ENCODE peak calls at places on chromosome 17, in six cellular contexts. P is IMR-90, T is neuronal stem cell, N is mesenchymal stem cell, X is H1, Z is mesendoderm. U is an unnamed sample.
A peak's percentile ranks its signal among the peaks of the same experiment; 100 is the strongest.

GRCh38 chr17:65388911-65389310 is 172.5 kb downstream of the AXIN2 start:
- DNase-seq in Z (no peak), P (no peak), X (no peak), N (no peak), T (no peak), U (peak; percentile 4)

GRCh38 chr17:17569691-17570090 is 21.8 kb downstream of the PEMT start:
- DNase-seq in P (no peak), N (no peak), Z (no peak), X (no peak), T (no peak), U (no peak)

GRCh38 chr17:48542114-48542955 is 2.6 kb downstream of the HOXB2 start:
- DNase-seq in X (no peak), P (peak; percentile 34), Z (no peak), T (no peak), N (peak; percentile 62), U (no peak)

GRCh38 chr17:14715531-14715930 is 414.6 kb downstream of the HS3ST3B1 start:
- DNase-seq in N (no peak), Z (no peak), T (no peak), P (no peak), X (no peak), U (no peak)

GRCh38 chr17:11980813-11981212 is 16.5 kb downstream of the ZNF18 start:
- DNase-seq in N (peak; percentile 3), Z (no peak), T (no peak), P (no peak), X (no peak), U (no peak)

GRCh38 chr17:28807925-28808641 is 34.5 kb downstream of the FAM222B start:
- DNase-seq in P (peak; percentile 92), X (no peak), T (no peak), N (peak; percentile 97), Z (no peak), U (no peak)

GRCh38 chr17:28388106-28388505 is 16.6 kb downstream of the SARM1 start:
- DNase-seq in N (no peak), P (no peak), Z (no peak), T (no peak), X (no peak), U (no peak)

GRCh38 chr17:72372185-72372584 is 251.4 kb downstream of the SOX9 start:
- DNase-seq in T (no peak), Z (no peak), P (peak; percentile 52), N (no peak), X (no peak), U (no peak)

GRCh38 chr17:68599873-68600122 is 1.4 kb downstream of the FAM20A start:
- DNase-seq in N (no peak), X (no peak), Z (no peak), P (no peak), T (no peak), U (no peak)

GRCh38 chr17:80822700-80823410 is 168.8 kb upstream of the CHMP6 start:
- DNase-seq in Z (no peak), X (no peak), T (no peak), N (peak; percentile 53), P (no peak), U (peak; percentile 53)

GRCh38 chr17:80663783-80664206 is 119.2 kb downstream of the RPTOR start:
- DNase-seq in N (peak; percentile 91), P (peak; percentile 84), T (no peak), X (no peak), Z (no peak), U (no peak)

GRCh38 chr17:4161179-4161559 is 18.2 kb downstream of the CYB5D2 start:
- DNase-seq in N (peak; percentile 94), T (no peak), X (peak; percentile 50), P (peak; percentile 93), Z (peak; percentile 92), U (peak; percentile 98)

GRCh38 chr17:50106393-50107131 is 11.4 kb downstream of the PDK2 start:
- DNase-seq in N (no peak), X (no peak), Z (no peak), T (no peak), P (no peak), U (no peak)

GRCh38 chr17:50107790-50108414 is 12.8 kb downstream of the PDK2 start:
- DNase-seq in Z (no peak), N (peak; percentile 29), P (peak; percentile 69), T (no peak), X (no peak), U (no peak)

GRCh38 chr17:50109207-50109606 is 14.1 kb downstream of the PDK2 start:
- DNase-seq in T (no peak), X (no peak), P (no peak), Z (no peak), N (no peak), U (no peak)

GRCh38 chr17:50109785-50110184 is 14.6 kb downstream of the PDK2 start:
- DNase-seq in Z (no peak), T (no peak), X (no peak), N (no peak), P (no peak), U (no peak)

GRCh38 chr17:50108556-50108955 is 13.4 kb downstream of the PDK2 start:
- DNase-seq in P (no peak), T (no peak), X (no peak), N (no peak), Z (no peak), U (no peak)
- H3K36me3 ChIP-seq in P (peaks cover 30% of the 10 kb centered on the region), T (peaks cover 16% of the 10 kb centered on the region), X (no peaks in the 10 kb centered on the region), N (peaks cover 94% of the 10 kb centered on the region), Z (no peaks in the 10 kb centered on the region), U (peaks cover 4% of the 10 kb centered on the region)

GRCh38 chr17:42016411-42016831 is 818 bp downstream of the DNAJC7 start:
- DNase-seq in X (no peak), P (peak; percentile 16), N (peak; percentile 37), Z (no peak), T (no peak), U (no peak)
- H2AK5ac ChIP-seq in X (peak overlapping the region; percentile 29), P (peak overlapping the region; percentile 92), N (peak overlapping the region; percentile 61), Z (peak overlapping the region; percentile 89), T (no peak overlapping the region), U (peak overlapping the region; percentile 44)

GRCh38 chr17:2989855-2990254 is 73.6 kb downstream of the OR1D5 start:
- DNase-seq in P (no peak), X (no peak), N (no peak), T (no peak), Z (no peak), U (no peak)
- H3K36me3 ChIP-seq in P (no peaks in the 10 kb centered on the region), X (peaks cover 6% of the 10 kb centered on the region), N (peaks cover 4% of the 10 kb centered on the region), T (no peaks in the 10 kb centered on the region), Z (peaks cover 2% of the 10 kb centered on the region), U (peaks cover 17% of the 10 kb centered on the region)

DNA sequence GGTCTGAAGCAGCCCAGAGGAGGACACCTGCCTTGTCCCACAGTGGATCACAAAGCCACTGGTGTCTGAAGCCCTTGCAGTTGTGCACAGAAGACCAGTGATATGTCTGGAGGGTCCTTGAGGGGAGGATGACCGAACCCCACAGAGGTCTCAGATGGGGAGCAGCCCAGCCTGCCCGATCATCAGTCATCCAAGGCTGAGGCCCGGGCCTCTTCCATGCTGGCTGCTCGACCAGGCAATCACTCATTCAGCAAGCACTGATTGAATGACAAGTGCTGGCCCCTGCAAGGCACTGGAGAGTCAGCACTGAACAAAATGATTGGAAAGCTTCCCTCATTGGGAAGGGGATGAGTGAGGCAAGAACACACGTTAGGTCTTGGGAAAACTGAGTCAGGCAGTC is 10.5 kb downstream of the PIK3R5 start:
- DNase-seq in X (no peak), Z (no peak), T (no peak), P (no peak), N (no peak), U (no peak)
- H2AK5ac ChIP-seq in X (no peak overlapping the region), Z (no peak overlapping the region), T (peak overlapping the region; percentile 36), P (no peak overlapping the region), N (no peak overlapping the region), U (no peak overlapping the region)

GRCh38 chr17:82374626-82375331 is 3.2 kb downstream of the UTS2R start:
- DNase-seq in N (no peak), T (no peak), Z (no peak), P (no peak), X (no peak), U (no peak)
- H3K36me3 ChIP-seq in N (peaks cover 2% of the 10 kb centered on the region), T (no peaks in the 10 kb centered on the region), Z (no peaks in the 10 kb centered on the region), P (no peaks in the 10 kb centered on the region), X (no peaks in the 10 kb centered on the region), U (no peaks in the 10 kb centered on the region)

DNA sequence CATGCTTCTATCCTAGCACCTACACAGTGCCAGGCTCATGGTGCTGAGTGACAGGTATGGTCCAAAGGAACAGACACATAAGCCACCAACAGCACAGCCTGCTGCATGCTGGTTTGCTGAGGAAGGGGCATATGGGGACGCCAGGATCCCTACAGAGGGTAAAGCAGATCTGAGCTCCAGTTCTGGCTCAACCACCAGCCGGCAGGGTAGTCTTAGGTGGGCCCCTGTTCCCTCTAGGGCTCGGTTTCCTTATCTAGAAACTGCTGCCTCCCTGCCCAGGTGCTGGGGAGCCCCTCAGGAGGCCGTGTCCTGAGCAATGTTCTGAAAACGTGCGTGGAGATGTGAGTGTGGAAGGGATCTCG is 24.2 kb upstream of the MRPS23 start:
- DNase-seq in T (no peak), N (no peak), X (no peak), Z (no peak), P (no peak), U (no peak)
- H2AK5ac ChIP-seq in T (peak overlapping the region; percentile 99), N (peak overlapping the region; percentile 59), X (peak overlapping the region; percentile 91), Z (peak overlapping the region; percentile 97), P (peak overlapping the region; percentile 100), U (peak overlapping the region; percentile 72)

U was measured in trophoblast cell.